ENCODE peak calls at places on chromosomes 7 and 10, in ten cellular contexts. T is tibial nerve, S is breast epithelium, X is uterus, B is prostate gland, O is HCT116, Q is adrenal gland, Y is IMR-90, H is esophagus squamous epithelium, V is heart left ventricle. W is an unnamed sample.

GRCh38 chr7:123650595-123650994 is 5.1 kb upstream of the LMOD2 start:
- DNase-seq in X (no peak), V (no peak), Y (no peak), O (no peak), S (no peak), H (no peak), Q (no peak), T (no peak), B (no peak), W (no peak)

GRCh38 chr10:89404082-89404481 is 10.3 kb upstream of the IFIT5 start:
- DNase-seq in H (no peak), S (no peak), Y (peak; percentile 12), X (no peak), Q (no peak), T (no peak), O (no peak), V (no peak), B (no peak), W (no peak)

GRCh38 chr10:33195608-33196376 is 138.7 kb downstream of the NRP1 start:
- DNase-seq in H (no peak), S (no peak), Y (peak; percentile 44), V (no peak), O (no peak), B (no peak), Q (no peak), X (no peak), T (no peak), W (no peak)

GRCh38 chr7:148729984-148730733 is 31.5 kb downstream of the CUL1 start:
- DNase-seq in Y (peak; percentile 80), Q (no peak), B (no peak), S (no peak), O (no peak), V (no peak), T (no peak), X (no peak), H (no peak), W (no peak)

GRCh38 chr10:68137174-68137573 is 27.9 kb downstream of the MYPN start:
- DNase-seq in X (no peak), Q (no peak), V (no peak), T (no peak), S (no peak), H (no peak), O (no peak), B (no peak), Y (peak; percentile 42), W (no peak)

GRCh38 chr7:131948434-131949053 is 392.1 kb upstream of the PODXL start:
- DNase-seq in O (no peak), Y (no peak), H (no peak), T (peak; percentile 32), X (no peak), Q (no peak), B (peak; percentile 34), S (no peak), V (no peak), W (no peak)

GRCh38 chr10:113423877-113424276 is 129.0 kb upstream of the HABP2 start:
- DNase-seq in V (no peak), S (no peak), O (no peak), H (no peak), X (peak; percentile 68), B (no peak), Q (no peak), Y (no peak), T (no peak), W (no peak)

GRCh38 chr10:89224697-89225443 is 17.8 kb upstream of the CH25H start:
- DNase-seq in X (no peak), S (no peak), H (no peak), T (peak; percentile 39), B (peak; percentile 11), O (no peak), Q (no peak), V (peak; percentile 72), Y (no peak), W (no peak)

GRCh38 chr10:49594594-49594993 is 15.5 kb upstream of the SLC18A3 start:
- DNase-seq in B (no peak), X (no peak), V (no peak), Q (peak; percentile 82), H (no peak), O (peak; percentile 37), Y (peak; percentile 65), S (no peak), T (peak; percentile 52), W (peak; percentile 33)

GRCh38 chr7:65268782-65269149 is 104.9 kb upstream of the ZNF92 start:
- DNase-seq in T (no peak), S (no peak), X (no peak), Q (no peak), H (no peak), Y (no peak), V (no peak), O (no peak), B (no peak), W (no peak)

GRCh38 chr7:82506702-82507101 is 63.1 kb upstream of the CACNA2D1 start:
- DNase-seq in V (no peak), O (no peak), Y (peak; percentile 62), T (no peak), S (peak; percentile 50), H (no peak), Q (no peak), X (no peak), B (peak; percentile 77), W (peak; percentile 56)

GRCh38 chr7:156765901-156766656 is 125.5 kb downstream of the RNF32 start:
- DNase-seq in S (no peak), B (no peak), O (no peak), Y (no peak), X (no peak), V (no peak), H (no peak), T (no peak), Q (no peak), W (no peak)

GRCh38 chr10:73894245-73894971 is 16.5 kb upstream of the PLAU start:
- DNase-seq in T (no peak), Q (no peak), X (no peak), H (no peak), B (no peak), V (no peak), Y (peak; percentile 85), O (no peak), S (no peak), W (no peak)

GRCh38 chr7:1999278-1999984 is 233.3 kb downstream of the MAD1L1 start:
- DNase-seq in S (no peak), V (peak; percentile 33), B (no peak), T (no peak), Y (no peak), H (no peak), Q (no peak), O (no peak), X (no peak), W (no peak)

DNA sequence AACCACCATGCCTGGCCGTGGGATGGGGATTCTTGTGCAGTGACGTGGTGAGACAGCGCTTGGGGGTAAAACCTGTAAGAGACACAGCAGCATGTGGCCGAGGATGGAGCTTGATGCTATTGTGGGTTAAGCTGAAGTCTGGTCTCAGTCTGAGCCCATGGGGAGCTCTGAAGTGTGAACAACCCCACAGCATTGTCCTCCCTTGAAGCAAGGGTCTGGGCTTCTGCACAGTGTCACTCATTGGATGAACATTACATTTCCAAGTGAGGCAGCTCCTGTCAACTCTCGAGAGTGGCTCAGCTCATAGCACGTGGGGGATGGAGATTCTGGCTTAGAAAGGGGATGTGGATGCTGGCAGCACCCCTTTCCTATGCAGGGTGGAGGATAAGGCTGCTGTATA is 32.2 kb upstream of the ZNF438 start:
- DNase-seq in Q (no peak), H (no peak), S (no peak), Y (no peak), X (no peak), V (no peak), T (no peak), O (no peak), B (no peak), W (no peak)
- H3K27ac ChIP-seq in Q (no peak overlapping the region), H (no peak overlapping the region), S (peak overlapping the region; percentile 48), Y (peak overlapping the region; percentile 76), X (peak overlapping the region; percentile 79), V (peak overlapping the region; percentile 64), T (peak overlapping the region; percentile 71), O (no peak overlapping the region), B (no peak overlapping the region), W (no peak overlapping the region)

DNA sequence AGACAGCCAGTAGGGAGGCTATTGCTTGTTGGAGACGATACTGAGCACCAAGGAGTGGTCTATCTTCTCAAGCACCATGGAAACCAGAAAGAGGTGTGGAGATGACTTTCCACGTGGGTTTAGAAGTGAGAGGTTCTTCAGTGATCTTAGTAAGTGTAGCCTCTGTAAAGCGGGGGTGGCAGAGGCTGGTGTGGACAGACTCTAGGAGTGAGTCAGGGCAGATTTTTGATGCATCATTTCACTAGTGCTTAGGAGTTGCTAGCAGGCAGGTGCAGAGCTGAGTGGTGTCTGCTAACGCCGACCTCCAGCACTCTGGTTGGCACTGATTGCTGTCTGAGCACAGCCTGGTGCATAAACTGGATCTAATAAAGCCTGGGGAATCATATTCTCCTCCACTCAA is 78.4 kb upstream of the ADO start:
- DNase-seq in B (no peak), V (no peak), O (no peak), S (no peak), T (no peak), Y (no peak), Q (no peak), H (no peak), X (no peak), W (no peak)
- TF ChIP-seq POLR2A in B (no peak), V (no peak), O (no peak), S (no peak), T (no peak), Y (no peak), Q (no peak), H (no peak), X (no peak), W (no peak)

GRCh38 chr10:103802081-103802480 is 53.3 kb downstream of the SH3PXD2A start:
- DNase-seq in O (no peak), H (no peak), Y (no peak), T (no peak), X (no peak), B (no peak), S (no peak), V (no peak), Q (no peak), W (no peak)

GRCh38 chr10:103802637-103803353 is 52.6 kb downstream of the SH3PXD2A start:
- DNase-seq in Y (no peak), O (no peak), S (no peak), T (no peak), V (no peak), Q (no peak), X (no peak), B (no peak), H (no peak), W (no peak)

GRCh38 chr10:103805781-103806180 is 49.6 kb downstream of the SH3PXD2A start:
- DNase-seq in S (no peak), Y (no peak), Q (no peak), T (no peak), B (no peak), H (no peak), O (no peak), V (no peak), X (no peak), W (no peak)

GRCh38 chr10:103804866-103805265 is 50.5 kb downstream of the SH3PXD2A start:
- DNase-seq in H (no peak), Q (no peak), S (no peak), O (no peak), X (no peak), Y (no peak), T (no peak), B (no peak), V (no peak), W (no peak)

GRCh38 chr10:103803941-103804340 is 51.4 kb downstream of the SH3PXD2A start:
- DNase-seq in B (no peak), O (no peak), Y (no peak), V (no peak), X (no peak), H (no peak), Q (no peak), S (no peak), T (no peak), W (no peak)
- H3K4me3 ChIP-seq in B (no peak overlapping the region), O (no peak overlapping the region), Y (no peak overlapping the region), V (no peak overlapping the region), X (no peak overlapping the region), H (no peak overlapping the region), Q (no peak overlapping the region), S (no peak overlapping the region), T (no peak overlapping the region), W (no peak overlapping the region)

GRCh38 chr10:6297522-6297921 is 94.8 kb downstream of the PFKFB3 start:
- DNase-seq in S (no peak), O (no peak), Y (no peak), B (no peak), H (no peak), T (no peak), V (no peak), Q (no peak), X (no peak), W (no peak)
- H3K27ac ChIP-seq in S (peak overlapping the region; percentile 74), O (no peak overlapping the region), Y (no peak overlapping the region), B (peak overlapping the region; percentile 48), H (no peak overlapping the region), T (no peak overlapping the region), V (no peak overlapping the region), Q (no peak overlapping the region), X (no peak overlapping the region), W (no peak overlapping the region)